ENCODE peak calls at places on chromosomes 7 and 10, in ten cellular contexts. E is CD4-positive, alpha-beta memory T cell; O is activated CD4-positive, CD25-positive, alpha-beta regulatory T cell; P is ureter; B is heart left ventricle; H is renal cortical epithelial cell; A is WTC11; D is sigmoid colon; W is A172; F is ascending aorta. K is an unnamed sample.

GRCh38 chr10:1333981-1334380 is 277.8 kb downstream of the WDR37 start:
- DNase-seq in D (no peak), O (no peak), P (no peak), E (no peak), B (no peak), H (no peak), W (no peak), F (no peak), A (no peak), K (no peak)

GRCh38 chr7:101559586-101559985 is 69.5 kb downstream of the MYL10 start:
- DNase-seq in A (no peak), O (no peak), W (no peak), E (no peak), H (no peak), F (no peak), B (no peak), D (peak), P (peak), K (no peak)

GRCh38 chr10:109881481-109881880 is 41.8 kb downstream of the XPNPEP1 start:
- DNase-seq in A (no peak), O (no peak), D (no peak), F (no peak), W (no peak), P (no peak), E (no peak), H (no peak), B (peak), K (no peak)

GRCh38 chr10:15813415-15813814 is 46.9 kb downstream of the MINDY3 start:
- DNase-seq in A (no peak), W (no peak), P (no peak), O (no peak), H (no peak), B (no peak), E (no peak), F (no peak), D (no peak), K (no peak)

GRCh38 chr7:17333227-17333626 is 34.8 kb downstream of the AHR start:
- DNase-seq in D (no peak), A (no peak), B (no peak), H (no peak), O (no peak), W (no peak), E (no peak), P (no peak), F (no peak), K (no peak)

GRCh38 chr10:51706225-51706624 is 6.8 kb upstream of the CSTF2T start:
- DNase-seq in W (no peak), H (peak), E (no peak), A (no peak), D (peak), O (no peak), B (peak), F (peak), P (peak), K (no peak)

GRCh38 chr10:82150123-82150900 is 275.3 kb downstream of the NRG3 start:
- DNase-seq in D (no peak), P (no peak), W (peak), O (no peak), B (peak), F (no peak), E (no peak), A (peak), H (peak), K (peak)

GRCh38 chr7:38506004-38506403 is 125.2 kb downstream of the AMPH start:
- DNase-seq in E (no peak), O (no peak), A (no peak), D (no peak), H (no peak), B (no peak), W (peak), P (no peak), F (no peak), K (no peak)

GRCh38 chr7:2821842-2822507 is 22.1 kb downstream of the GNA12 start:
- DNase-seq in E (no peak), F (no peak), D (peak), W (peak), P (no peak), H (peak), O (no peak), B (no peak), A (no peak), K (no peak)

GRCh38 chr10:47047577-47048532 is 136.6 kb downstream of the PTPN20 start:
- DNase-seq in W (peak), D (peak), B (peak), E (peak), F (no peak), P (peak), A (peak), O (peak), H (peak), K (peak)

GRCh38 chr10:62814901-62815372 is 1.2 kb downstream of the EGR2 start:
- DNase-seq in E (no peak), A (peak), P (no peak), W (no peak), B (peak), H (no peak), D (no peak), F (no peak), O (no peak), K (no peak)